ENCODE peak calls at places on chromosomes 16 and 17, in nine cellular contexts. One of them, this sample, is unnamed.

GRCh38 chr16:84999857-85000480 is 11.4 kb downstream of the ZDHHC7 start:
- DNase-seq in A549: no peak
- DNase-seq in GM23338: no peak
- DNase-seq in IMR-90: no peak
- DNase-seq in mesendoderm: no peak
- DNase-seq in SK-N-SH: no peak
- DNase-seq in astrocyte: no peak
- DNase-seq in DND-41: no peak
- DNase-seq in neural progenitor cell: no peak
- DNase-seq in this sample: no peak

GRCh38 chr16:74500907-74501306 is 79.6 kb upstream of the CLEC18B start:
- DNase-seq in A549: no peak
- DNase-seq in GM23338: no peak
- DNase-seq in IMR-90: no peak
- DNase-seq in mesendoderm: no peak
- DNase-seq in SK-N-SH: no peak
- DNase-seq in astrocyte: no peak
- DNase-seq in DND-41: no peak
- DNase-seq in neural progenitor cell: no peak
- DNase-seq in this sample: no peak

GRCh38 chr16:67447508-67448076 is 16.7 kb downstream of the HSD11B2 start:
- DNase-seq in A549: peak
- DNase-seq in GM23338: peak
- DNase-seq in IMR-90: peak
- DNase-seq in mesendoderm: no peak
- DNase-seq in SK-N-SH: peak
- DNase-seq in astrocyte: no peak
- DNase-seq in DND-41: peak
- DNase-seq in neural progenitor cell: no peak
- DNase-seq in this sample: peak

GRCh38 chr16:50735629-50736122 is 6.2 kb upstream of the CYLD start:
- DNase-seq in A549: no peak
- DNase-seq in GM23338: no peak
- DNase-seq in IMR-90: no peak
- DNase-seq in mesendoderm: no peak
- DNase-seq in SK-N-SH: no peak
- DNase-seq in astrocyte: no peak
- DNase-seq in DND-41: no peak
- DNase-seq in neural progenitor cell: no peak
- DNase-seq in this sample: no peak

GRCh38 chr17:10757658-10758057 is 27.8 kb upstream of the TMEM220 start:
- DNase-seq in A549: no peak
- DNase-seq in GM23338: no peak
- DNase-seq in IMR-90: no peak
- DNase-seq in mesendoderm: no peak
- DNase-seq in SK-N-SH: no peak
- DNase-seq in astrocyte: no peak
- DNase-seq in DND-41: no peak
- DNase-seq in neural progenitor cell: no peak
- DNase-seq in this sample: no peak

GRCh38 chr17:34852614-34853013 is 108.6 kb downstream of the CCT6B start:
- DNase-seq in A549: no peak
- DNase-seq in GM23338: peak
- DNase-seq in IMR-90: no peak
- DNase-seq in mesendoderm: peak
- DNase-seq in SK-N-SH: no peak
- DNase-seq in astrocyte: no peak
- DNase-seq in DND-41: no peak
- DNase-seq in neural progenitor cell: no peak
- DNase-seq in this sample: peak

GRCh38 chr16:88049020-88049419 is 97.8 kb downstream of the BANP start:
- DNase-seq in A549: no peak
- DNase-seq in GM23338: no peak
- DNase-seq in IMR-90: no peak
- DNase-seq in mesendoderm: no peak
- DNase-seq in SK-N-SH: no peak
- DNase-seq in astrocyte: no peak
- DNase-seq in DND-41: no peak
- DNase-seq in neural progenitor cell: no peak
- DNase-seq in this sample: no peak

GRCh38 chr16:67305216-67306071 is 21.1 kb downstream of the KCTD19 start:
- DNase-seq in A549: no peak
- DNase-seq in GM23338: no peak
- DNase-seq in IMR-90: no peak
- DNase-seq in mesendoderm: no peak
- DNase-seq in SK-N-SH: peak
- DNase-seq in astrocyte: no peak
- DNase-seq in DND-41: no peak
- DNase-seq in neural progenitor cell: no peak
- DNase-seq in this sample: no peak

GRCh38 chr17:19799796-19800195 is 51.7 kb upstream of the ALDH3A1 start:
- DNase-seq in A549: no peak
- DNase-seq in GM23338: no peak
- DNase-seq in IMR-90: no peak
- DNase-seq in mesendoderm: peak
- DNase-seq in SK-N-SH: no peak
- DNase-seq in astrocyte: no peak
- DNase-seq in DND-41: no peak
- DNase-seq in neural progenitor cell: no peak
- DNase-seq in this sample: no peak

GRCh38 chr17:28467456-28468025 is 5.9 kb upstream of the SLC13A2 start:
- DNase-seq in A549: no peak
- DNase-seq in GM23338: no peak
- DNase-seq in IMR-90: peak
- DNase-seq in mesendoderm: no peak
- DNase-seq in SK-N-SH: no peak
- DNase-seq in astrocyte: peak
- DNase-seq in DND-41: no peak
- DNase-seq in neural progenitor cell: no peak
- DNase-seq in this sample: no peak

GRCh38 chr16:81707411-81708321 is 71.4 kb upstream of the PLCG2 start:
- DNase-seq in A549: no peak
- DNase-seq in GM23338: no peak
- DNase-seq in IMR-90: peak
- DNase-seq in mesendoderm: no peak
- DNase-seq in SK-N-SH: no peak
- DNase-seq in astrocyte: peak
- DNase-seq in DND-41: no peak
- DNase-seq in neural progenitor cell: no peak
- DNase-seq in this sample: no peak

GRCh38 chr17:37276475-37276874 is 99.3 kb upstream of the C17orf78 start:
- DNase-seq in A549: no peak
- DNase-seq in GM23338: no peak
- DNase-seq in IMR-90: peak
- DNase-seq in mesendoderm: no peak
- DNase-seq in SK-N-SH: no peak
- DNase-seq in astrocyte: no peak
- DNase-seq in DND-41: no peak
- DNase-seq in neural progenitor cell: no peak
- DNase-seq in this sample: no peak

GRCh38 chr16:3656491-3657468 is 2.3 kb downstream of the DNASE1 start:
- DNase-seq in A549: no peak
- DNase-seq in GM23338: no peak
- DNase-seq in IMR-90: no peak
- DNase-seq in mesendoderm: no peak
- DNase-seq in SK-N-SH: no peak
- DNase-seq in astrocyte: no peak
- DNase-seq in DND-41: no peak
- DNase-seq in neural progenitor cell: no peak
- DNase-seq in this sample: no peak

GRCh38 chr17:82416264-82416663 is 1.9 kb upstream of the HEXD start:
- DNase-seq in A549: no peak
- DNase-seq in GM23338: no peak
- DNase-seq in IMR-90: no peak
- DNase-seq in mesendoderm: no peak
- DNase-seq in SK-N-SH: no peak
- DNase-seq in astrocyte: no peak
- DNase-seq in DND-41: no peak
- DNase-seq in neural progenitor cell: no peak
- DNase-seq in this sample: no peak

GRCh38 chr16:31094088-31094423 is 541 bp downstream of the VKORC1 start:
- DNase-seq in A549: no peak
- DNase-seq in GM23338: peak
- DNase-seq in IMR-90: no peak
- DNase-seq in mesendoderm: peak
- DNase-seq in SK-N-SH: peak
- DNase-seq in astrocyte: no peak
- DNase-seq in DND-41: no peak
- DNase-seq in neural progenitor cell: peak
- DNase-seq in this sample: no peak

GRCh38 chr16:82152641-82153094 is 17.4 kb downstream of the MPHOSPH6 start:
- DNase-seq in A549: no peak
- DNase-seq in GM23338: no peak
- DNase-seq in IMR-90: peak
- DNase-seq in mesendoderm: peak
- DNase-seq in SK-N-SH: no peak
- DNase-seq in astrocyte: peak
- DNase-seq in DND-41: no peak
- DNase-seq in neural progenitor cell: no peak
- DNase-seq in this sample: no peak

GRCh38 chr16:23145186-23145585 is 4.1 kb downstream of the USP31 start:
- DNase-seq in A549: no peak
- DNase-seq in GM23338: peak
- DNase-seq in IMR-90: no peak
- DNase-seq in mesendoderm: peak
- DNase-seq in SK-N-SH: no peak
- DNase-seq in astrocyte: no peak
- DNase-seq in DND-41: no peak
- DNase-seq in neural progenitor cell: peak
- DNase-seq in this sample: no peak

GRCh38 chr17:50934672-50935200 is 68.6 kb upstream of the TOB1 start:
- DNase-seq in A549: no peak
- DNase-seq in GM23338: no peak
- DNase-seq in IMR-90: no peak
- DNase-seq in mesendoderm: no peak
- DNase-seq in SK-N-SH: no peak
- DNase-seq in astrocyte: no peak
- DNase-seq in DND-41: peak
- DNase-seq in neural progenitor cell: no peak
- DNase-seq in this sample: no peak

GRCh38 chr17:38322156-38322779 is 21.5 kb downstream of the GPR179 start:
- DNase-seq in A549: peak
- DNase-seq in GM23338: peak
- DNase-seq in IMR-90: peak
- DNase-seq in mesendoderm: peak
- DNase-seq in SK-N-SH: peak
- DNase-seq in astrocyte: peak
- DNase-seq in DND-41: peak
- DNase-seq in neural progenitor cell: peak
- DNase-seq in this sample: peak

GRCh38 chr16:85422374-85423185 is 190.5 kb upstream of the GSE1 start:
- DNase-seq in A549: no peak
- DNase-seq in GM23338: peak
- DNase-seq in IMR-90: no peak
- DNase-seq in mesendoderm: no peak
- DNase-seq in SK-N-SH: no peak
- DNase-seq in astrocyte: no peak
- DNase-seq in DND-41: peak
- DNase-seq in neural progenitor cell: peak
- DNase-seq in this sample: no peak

GRCh38 chr17:67359960-67360817 is 6.2 kb downstream of the PSMD12 start:
- DNase-seq in A549: peak
- DNase-seq in GM23338: peak
- DNase-seq in IMR-90: peak
- DNase-seq in mesendoderm: peak
- DNase-seq in SK-N-SH: peak
- DNase-seq in astrocyte: no peak
- DNase-seq in DND-41: peak
- DNase-seq in neural progenitor cell: peak
- DNase-seq in this sample: peak

GRCh38 chr16:88622125-88622524 is 16.2 kb upstream of the IL17C start:
- DNase-seq in A549: no peak
- DNase-seq in GM23338: no peak
- DNase-seq in IMR-90: no peak
- DNase-seq in mesendoderm: no peak
- DNase-seq in SK-N-SH: no peak
- DNase-seq in astrocyte: no peak
- DNase-seq in DND-41: no peak
- DNase-seq in neural progenitor cell: no peak
- DNase-seq in this sample: no peak

DNA sequence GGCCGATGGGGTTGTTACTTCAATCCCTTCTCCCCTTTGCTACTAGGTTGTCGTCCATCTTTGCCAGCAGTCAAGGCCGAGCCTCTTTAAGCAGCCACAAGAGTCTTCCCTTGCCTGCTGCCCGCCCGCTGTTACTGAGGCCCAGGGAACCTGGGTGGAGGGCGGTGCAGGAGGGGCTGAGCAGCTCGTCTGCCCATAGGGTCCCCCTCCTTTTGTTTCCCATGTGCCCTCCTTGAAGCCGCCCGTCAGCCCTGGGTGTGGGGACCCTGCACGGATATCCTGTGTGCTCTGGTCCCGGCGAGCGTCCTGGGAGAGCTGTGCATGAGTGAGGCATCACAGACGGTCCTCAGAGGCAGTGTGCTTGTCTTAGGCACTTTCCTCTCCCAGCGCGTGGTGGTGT is 37.9 kb upstream of the CAPN15 start:
- DNase-seq in A549: no peak
- DNase-seq in GM23338: no peak
- DNase-seq in IMR-90: no peak
- DNase-seq in mesendoderm: no peak
- DNase-seq in SK-N-SH: no peak
- DNase-seq in astrocyte: no peak
- DNase-seq in DND-41: no peak
- DNase-seq in neural progenitor cell: no peak
- DNase-seq in this sample: no peak
- H3K4me2 ChIP-seq in A549: no peak
- H3K4me2 ChIP-seq in GM23338: no peak
- H3K4me2 ChIP-seq in IMR-90: no peak
- H3K4me2 ChIP-seq in mesendoderm: no peak
- H3K4me2 ChIP-seq in SK-N-SH: no peak
- H3K4me2 ChIP-seq in astrocyte: no peak
- H3K4me2 ChIP-seq in DND-41: no peak
- H3K4me2 ChIP-seq in neural progenitor cell: no peak
- H3K4me2 ChIP-seq in this sample: no peak

GRCh38 chr17:42118126-42118510 is 3.0 kb downstream of the KAT2A start:
- DNase-seq in A549: no peak
- DNase-seq in GM23338: no peak
- DNase-seq in IMR-90: no peak
- DNase-seq in mesendoderm: no peak
- DNase-seq in SK-N-SH: no peak
- DNase-seq in astrocyte: no peak
- DNase-seq in DND-41: no peak
- DNase-seq in neural progenitor cell: no peak
- DNase-seq in this sample: no peak
- H3K4me2 ChIP-seq in A549: no peak
- H3K4me2 ChIP-seq in GM23338: no peak
- H3K4me2 ChIP-seq in IMR-90: no peak
- H3K4me2 ChIP-seq in mesendoderm: no peak
- H3K4me2 ChIP-seq in SK-N-SH: no peak
- H3K4me2 ChIP-seq in astrocyte: no peak
- H3K4me2 ChIP-seq in DND-41: no peak
- H3K4me2 ChIP-seq in neural progenitor cell: no peak
- H3K4me2 ChIP-seq in this sample: peak

GRCh38 chr16:55943257-55943656 is 68.1 kb upstream of the CES5A start:
- DNase-seq in A549: no peak
- DNase-seq in GM23338: no peak
- DNase-seq in IMR-90: no peak
- DNase-seq in mesendoderm: no peak
- DNase-seq in SK-N-SH: no peak
- DNase-seq in astrocyte: no peak
- DNase-seq in DND-41: no peak
- DNase-seq in neural progenitor cell: no peak
- DNase-seq in this sample: no peak
- H3K4me2 ChIP-seq in A549: no peak
- H3K4me2 ChIP-seq in GM23338: no peak
- H3K4me2 ChIP-seq in IMR-90: no peak
- H3K4me2 ChIP-seq in mesendoderm: no peak
- H3K4me2 ChIP-seq in SK-N-SH: no peak
- H3K4me2 ChIP-seq in astrocyte: no peak
- H3K4me2 ChIP-seq in DND-41: no peak
- H3K4me2 ChIP-seq in neural progenitor cell: no peak
- H3K4me2 ChIP-seq in this sample: no peak

GRCh38 chr17:751269-752001 is 629 bp downstream of the GEMIN4 start:
- DNase-seq in A549: peak
- DNase-seq in GM23338: peak
- DNase-seq in IMR-90: peak
- DNase-seq in mesendoderm: no peak
- DNase-seq in SK-N-SH: peak
- DNase-seq in astrocyte: no peak
- DNase-seq in DND-41: peak
- DNase-seq in neural progenitor cell: peak
- DNase-seq in this sample: peak
- H3K4me2 ChIP-seq in A549: peak
- H3K4me2 ChIP-seq in GM23338: peak
- H3K4me2 ChIP-seq in IMR-90: peak
- H3K4me2 ChIP-seq in mesendoderm: peak
- H3K4me2 ChIP-seq in SK-N-SH: peak
- H3K4me2 ChIP-seq in astrocyte: peak
- H3K4me2 ChIP-seq in DND-41: peak
- H3K4me2 ChIP-seq in neural progenitor cell: peak
- H3K4me2 ChIP-seq in this sample: peak